ENCODE peak calls at places on chromosome 16, in five cellular contexts. S is CD8-positive, alpha-beta memory T cell; H is head of caudate nucleus; O is GM04504; D is cardiac fibroblast. W is an unnamed sample.

GRCh38 chr16:74793571-74793970 is 19.0 kb upstream of the FA2H start:
- DNase-seq in S (no peak), H (no peak), D (no peak), O (no peak), W (no peak)

GRCh38 chr16:85995591-85996461 is 96.9 kb downstream of the IRF8 start:
- DNase-seq in H (no peak), S (no peak), O (no peak), D (no peak), W (no peak)

GRCh38 chr16:71396589-71396988 is 38.1 kb downstream of the CALB2 start:
- DNase-seq in H (no peak), O (no peak), S (no peak), D (no peak), W (no peak)

GRCh38 chr16:57146735-57147134 is 39.1 kb downstream of the PSME3IP1 start:
- DNase-seq in D (no peak), O (no peak), S (no peak), H (no peak), W (no peak)

GRCh38 chr16:68283840-68284595 is 19.7 kb downstream of the SLC7A6 start:
- DNase-seq in H (no peak), D (no peak), S (no peak), O (no peak), W (no peak)

GRCh38 chr16:27813591-27813990 is 249.9 kb downstream of the GSG1L start:
- DNase-seq in D (no peak), H (no peak), O (no peak), S (no peak), W (no peak)

GRCh38 chr16:83928341-83929055 is 24.5 kb upstream of the OSGIN1 start:
- DNase-seq in H (no peak), O (peak), D (peak), S (no peak), W (no peak)

GRCh38 chr16:69179255-69180010 is 7.5 kb upstream of the SNTB2 start:
- DNase-seq in S (no peak), D (peak), O (peak), H (no peak), W (no peak)

GRCh38 chr16:57519796-57520360 is 16.5 kb downstream of the CCDC102A start:
- DNase-seq in S (peak), D (peak), O (peak), H (peak), W (peak)

GRCh38 chr16:66549284-66550131 is at the start of gene TK2:
- DNase-seq in H (peak), D (peak), O (peak), S (peak), W (peak)

GRCh38 chr16:1078579-1079021 is 6.1 kb downstream of the SSTR5 start:
- DNase-seq in S (no peak), O (no peak), H (no peak), D (peak), W (no peak)

GRCh38 chr16:75263963-75264445 is 12.6 kb upstream of the BCAR1 start:
- DNase-seq in D (peak), O (no peak), S (no peak), H (no peak), W (no peak)

GRCh38 chr16:24988137-24988535 is 27.0 kb downstream of the ARHGAP17 start:
- DNase-seq in O (no peak), D (peak), H (no peak), S (no peak), W (no peak)

GRCh38 chr16:20507280-20507679 is 56.0 kb downstream of the ACSM2A start:
- DNase-seq in O (no peak), S (no peak), H (no peak), D (no peak), W (no peak)

GRCh38 chr16:53822936-53823529 is 119.1 kb downstream of the FTO start:
- DNase-seq in D (peak), O (no peak), H (no peak), S (peak), W (no peak)

GRCh38 chr16:57039148-57039812 is 49.9 kb downstream of the NLRC5 start:
- DNase-seq in S (peak), O (no peak), H (no peak), D (peak), W (peak)

W was measured in T-cell.